ENCODE peak calls at places on chromosomes 2 and 18, in six cellular contexts. One of them, this sample, is unnamed.
A peak's percentile ranks its signal among the peaks of the same experiment; 100 is the strongest.

GRCh38 chr18:2853926-2854664 is 7.3 kb downstream of the EMILIN2 start:
- DNase-seq in tibial artery: no peak
- DNase-seq in foreskin fibroblast: peak; percentile 15
- DNase-seq in stimulated activated CD4-positive, alpha-beta T cell treated with anti-CD3 and anti-CD28 coated beads, Interleukin-4, amount 100 ng/mL, for 48 hours: no peak
- DNase-seq in right cardiac atrium: no peak
- DNase-seq in AML-193: no peak
- DNase-seq in this sample: no peak

GRCh38 chr2:212027681-212028628 is 510.6 kb downstream of the ERBB4 start:
- DNase-seq in tibial artery: no peak
- DNase-seq in AML-193: no peak
- DNase-seq in right cardiac atrium: no peak
- DNase-seq in stimulated activated CD4-positive, alpha-beta T cell treated with anti-CD3 and anti-CD28 coated beads, Interleukin-4, amount 100 ng/mL, for 48 hours: no peak
- DNase-seq in foreskin fibroblast: peak; percentile 43
- DNase-seq in this sample: no peak

GRCh38 chr18:50662775-50663383 is 103.0 kb downstream of the MAPK4 start:
- DNase-seq in stimulated activated CD4-positive, alpha-beta T cell treated with anti-CD3 and anti-CD28 coated beads, Interleukin-4, amount 100 ng/mL, for 48 hours: no peak
- DNase-seq in AML-193: no peak
- DNase-seq in tibial artery: no peak
- DNase-seq in foreskin fibroblast: no peak
- DNase-seq in right cardiac atrium: no peak
- DNase-seq in this sample: no peak

GRCh38 chr2:112530728-112531127 is 11.5 kb upstream of the POLR1B start:
- DNase-seq in stimulated activated CD4-positive, alpha-beta T cell treated with anti-CD3 and anti-CD28 coated beads, Interleukin-4, amount 100 ng/mL, for 48 hours: no peak
- DNase-seq in AML-193: no peak
- DNase-seq in right cardiac atrium: no peak
- DNase-seq in tibial artery: no peak
- DNase-seq in foreskin fibroblast: no peak
- DNase-seq in this sample: no peak

GRCh38 chr2:231228223-231228622 is 29.8 kb downstream of the ARMC9 start:
- DNase-seq in stimulated activated CD4-positive, alpha-beta T cell treated with anti-CD3 and anti-CD28 coated beads, Interleukin-4, amount 100 ng/mL, for 48 hours: no peak
- DNase-seq in foreskin fibroblast: no peak
- DNase-seq in tibial artery: no peak
- DNase-seq in AML-193: no peak
- DNase-seq in right cardiac atrium: no peak
- DNase-seq in this sample: no peak

GRCh38 chr2:145096582-145096981 is 576.7 kb upstream of the ZEB2 start:
- DNase-seq in AML-193: no peak
- DNase-seq in stimulated activated CD4-positive, alpha-beta T cell treated with anti-CD3 and anti-CD28 coated beads, Interleukin-4, amount 100 ng/mL, for 48 hours: no peak
- DNase-seq in right cardiac atrium: no peak
- DNase-seq in foreskin fibroblast: peak; percentile 91
- DNase-seq in tibial artery: no peak
- DNase-seq in this sample: no peak

GRCh38 chr2:174222154-174222553 is 26.2 kb downstream of the OLA1 start:
- DNase-seq in stimulated activated CD4-positive, alpha-beta T cell treated with anti-CD3 and anti-CD28 coated beads, Interleukin-4, amount 100 ng/mL, for 48 hours: no peak
- DNase-seq in tibial artery: no peak
- DNase-seq in foreskin fibroblast: no peak
- DNase-seq in right cardiac atrium: no peak
- DNase-seq in AML-193: no peak
- DNase-seq in this sample: no peak

GRCh38 chr2:197514754-197515153 is 1.1 kb upstream of the MOB4 start:
- DNase-seq in right cardiac atrium: no peak
- DNase-seq in tibial artery: no peak
- DNase-seq in stimulated activated CD4-positive, alpha-beta T cell treated with anti-CD3 and anti-CD28 coated beads, Interleukin-4, amount 100 ng/mL, for 48 hours: no peak
- DNase-seq in AML-193: peak; percentile 44
- DNase-seq in foreskin fibroblast: peak; percentile 26
- DNase-seq in this sample: no peak

GRCh38 chr2:201813996-201814845 is 7.9 kb downstream of the CDK15 start:
- DNase-seq in foreskin fibroblast: peak; percentile 87
- DNase-seq in tibial artery: no peak
- DNase-seq in stimulated activated CD4-positive, alpha-beta T cell treated with anti-CD3 and anti-CD28 coated beads, Interleukin-4, amount 100 ng/mL, for 48 hours: no peak
- DNase-seq in AML-193: no peak
- DNase-seq in right cardiac atrium: no peak
- DNase-seq in this sample: no peak